ENCODE peak calls at places on chromosome 2, in six cellular contexts. One of them, this sample, is unnamed. For H3K36me3, the result is how much of the 10 kb centered on the place peaks cover.

GRCh38 chr2:201204655-201205515 is 21.9 kb downstream of the CASP10 start:
- DNase-seq in spleen: no peak
- DNase-seq in lower lobe of right lung: no peak
- DNase-seq in mammary epithelial cell: no peak
- DNase-seq in tibial nerve: no peak
- DNase-seq in effector memory CD4-positive, alpha-beta T cell: no peak
- DNase-seq in this sample: no peak

GRCh38 chr2:223641062-223641461 is 38.9 kb upstream of the SCG2 start:
- DNase-seq in tibial nerve: no peak
- DNase-seq in lower lobe of right lung: no peak
- DNase-seq in effector memory CD4-positive, alpha-beta T cell: no peak
- DNase-seq in mammary epithelial cell: no peak
- DNase-seq in spleen: no peak
- DNase-seq in this sample: no peak

GRCh38 chr2:10502803-10503107 is 54.6 kb upstream of the ODC1 start:
- DNase-seq in mammary epithelial cell: no peak
- DNase-seq in spleen: no peak
- DNase-seq in tibial nerve: no peak
- DNase-seq in lower lobe of right lung: no peak
- DNase-seq in effector memory CD4-positive, alpha-beta T cell: no peak
- DNase-seq in this sample: no peak

GRCh38 chr2:96599941-96600340 is 38.2 kb downstream of the KANSL3 start:
- DNase-seq in mammary epithelial cell: peak
- DNase-seq in lower lobe of right lung: no peak
- DNase-seq in tibial nerve: no peak
- DNase-seq in effector memory CD4-positive, alpha-beta T cell: no peak
- DNase-seq in spleen: no peak
- DNase-seq in this sample: no peak

GRCh38 chr2:174023591-174024523 is 58.7 kb upstream of the SP3 start:
- DNase-seq in spleen: peak
- DNase-seq in effector memory CD4-positive, alpha-beta T cell: no peak
- DNase-seq in mammary epithelial cell: peak
- DNase-seq in tibial nerve: peak
- DNase-seq in lower lobe of right lung: peak
- DNase-seq in this sample: peak

GRCh38 chr2:233818639-233819621 is 35.4 kb downstream of the HJURP start:
- DNase-seq in spleen: peak
- DNase-seq in lower lobe of right lung: peak
- DNase-seq in mammary epithelial cell: no peak
- DNase-seq in effector memory CD4-positive, alpha-beta T cell: no peak
- DNase-seq in tibial nerve: no peak
- DNase-seq in this sample: peak

GRCh38 chr2:113136828-113137775 is 9.7 kb downstream of the IL1RN start:
- DNase-seq in effector memory CD4-positive, alpha-beta T cell: no peak
- DNase-seq in lower lobe of right lung: no peak
- DNase-seq in tibial nerve: peak
- DNase-seq in mammary epithelial cell: no peak
- DNase-seq in spleen: no peak
- DNase-seq in this sample: no peak

GRCh38 chr2:111050701-111051376 is 69.9 kb upstream of the BCL2L11 start:
- DNase-seq in spleen: no peak
- DNase-seq in mammary epithelial cell: no peak
- DNase-seq in effector memory CD4-positive, alpha-beta T cell: no peak
- DNase-seq in tibial nerve: peak
- DNase-seq in lower lobe of right lung: no peak
- DNase-seq in this sample: no peak

GRCh38 chr2:106579750-106580197 is 92.6 kb downstream of the CD8B2 start:
- DNase-seq in tibial nerve: no peak
- DNase-seq in spleen: no peak
- DNase-seq in mammary epithelial cell: no peak
- DNase-seq in effector memory CD4-positive, alpha-beta T cell: no peak
- DNase-seq in lower lobe of right lung: no peak
- DNase-seq in this sample: no peak

GRCh38 chr2:196535742-196536141 is 103.8 kb upstream of the CCDC150 start:
- DNase-seq in mammary epithelial cell: no peak
- DNase-seq in effector memory CD4-positive, alpha-beta T cell: no peak
- DNase-seq in tibial nerve: no peak
- DNase-seq in lower lobe of right lung: no peak
- DNase-seq in spleen: no peak
- DNase-seq in this sample: no peak

DNA sequence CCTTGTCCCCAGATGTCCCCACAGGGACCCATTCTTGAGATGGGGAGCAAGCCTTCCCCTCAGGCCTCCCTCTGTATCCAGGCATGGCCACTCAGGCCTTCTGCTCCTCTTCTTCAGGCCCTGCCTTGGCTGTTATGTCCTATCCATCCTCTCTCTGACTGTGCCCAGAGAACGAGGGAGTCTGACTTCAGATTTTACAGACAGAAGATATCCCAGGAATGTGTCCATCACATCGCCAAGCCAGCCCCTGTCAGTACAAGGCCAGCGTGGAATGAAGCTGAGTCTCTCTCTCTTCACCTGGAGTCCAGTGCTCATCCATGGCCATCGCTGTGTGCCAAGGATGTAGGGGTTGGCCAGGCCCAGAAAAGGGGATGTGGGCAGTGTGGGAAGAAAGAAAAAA is 57.6 kb downstream of the SDC1 start:
- DNase-seq in tibial nerve: no peak
- DNase-seq in effector memory CD4-positive, alpha-beta T cell: no peak
- DNase-seq in lower lobe of right lung: no peak
- DNase-seq in mammary epithelial cell: no peak
- DNase-seq in spleen: no peak
- DNase-seq in this sample: peak
- H3K27ac ChIP-seq in tibial nerve: no peak
- H3K27ac ChIP-seq in effector memory CD4-positive, alpha-beta T cell: no peak
- H3K27ac ChIP-seq in lower lobe of right lung: no peak
- H3K27ac ChIP-seq in mammary epithelial cell: peak
- H3K27ac ChIP-seq in spleen: no peak
- H3K27ac ChIP-seq in this sample: no peak

DNA sequence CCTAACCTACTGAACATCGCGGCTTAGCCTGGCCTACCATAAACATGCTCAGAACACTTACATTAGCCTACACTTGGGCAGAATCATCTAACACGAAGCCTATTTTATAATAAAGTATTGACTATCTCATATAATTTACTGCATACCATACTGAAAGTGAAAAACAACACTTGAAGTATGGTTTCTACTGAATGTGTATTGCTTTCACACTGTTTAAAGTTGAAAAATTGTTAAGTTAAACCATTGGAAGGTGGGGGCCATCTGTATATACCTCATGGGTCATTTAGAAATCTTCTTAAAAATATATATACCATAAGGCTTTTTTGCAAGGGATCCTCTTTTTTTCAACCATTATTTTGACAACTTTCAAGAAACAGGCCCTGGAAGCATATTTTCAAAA is 16.5 kb downstream of the RNF149 start:
- DNase-seq in mammary epithelial cell: no peak
- DNase-seq in tibial nerve: no peak
- DNase-seq in spleen: no peak
- DNase-seq in effector memory CD4-positive, alpha-beta T cell: no peak
- DNase-seq in lower lobe of right lung: no peak
- DNase-seq in this sample: no peak
- H3K36me3 ChIP-seq in mammary epithelial cell: under half
- H3K36me3 ChIP-seq in tibial nerve: half or more
- H3K36me3 ChIP-seq in spleen: half or more
- H3K36me3 ChIP-seq in effector memory CD4-positive, alpha-beta T cell: under half
- H3K36me3 ChIP-seq in lower lobe of right lung: half or more
- H3K36me3 ChIP-seq in this sample: under half

DNA sequence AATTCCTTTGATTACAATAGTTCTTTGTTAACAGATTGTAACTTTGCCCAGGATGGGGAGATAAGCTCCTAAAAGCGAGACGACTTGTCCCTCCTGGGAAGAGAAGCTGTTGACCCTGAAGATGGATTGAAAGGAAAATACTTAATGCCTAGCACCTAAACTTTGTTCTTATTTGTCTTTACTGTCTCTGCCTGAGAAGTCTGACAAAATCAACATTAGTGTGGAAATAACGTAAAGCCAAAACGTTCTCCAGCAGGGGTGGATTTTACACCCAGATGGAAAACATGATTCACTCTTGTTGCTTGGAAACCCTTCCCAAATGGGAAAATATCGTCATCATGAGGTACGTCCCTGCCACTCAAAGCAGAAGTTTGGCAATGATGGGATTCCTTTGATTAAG is 450.1 kb downstream of the SLC4A3 start:
- DNase-seq in mammary epithelial cell: peak
- DNase-seq in tibial nerve: peak
- DNase-seq in lower lobe of right lung: no peak
- DNase-seq in spleen: no peak
- DNase-seq in effector memory CD4-positive, alpha-beta T cell: no peak
- DNase-seq in this sample: no peak
- H3K27ac ChIP-seq in mammary epithelial cell: peak
- H3K27ac ChIP-seq in tibial nerve: peak
- H3K27ac ChIP-seq in lower lobe of right lung: no peak
- H3K27ac ChIP-seq in spleen: no peak
- H3K27ac ChIP-seq in effector memory CD4-positive, alpha-beta T cell: no peak
- H3K27ac ChIP-seq in this sample: peak

DNA sequence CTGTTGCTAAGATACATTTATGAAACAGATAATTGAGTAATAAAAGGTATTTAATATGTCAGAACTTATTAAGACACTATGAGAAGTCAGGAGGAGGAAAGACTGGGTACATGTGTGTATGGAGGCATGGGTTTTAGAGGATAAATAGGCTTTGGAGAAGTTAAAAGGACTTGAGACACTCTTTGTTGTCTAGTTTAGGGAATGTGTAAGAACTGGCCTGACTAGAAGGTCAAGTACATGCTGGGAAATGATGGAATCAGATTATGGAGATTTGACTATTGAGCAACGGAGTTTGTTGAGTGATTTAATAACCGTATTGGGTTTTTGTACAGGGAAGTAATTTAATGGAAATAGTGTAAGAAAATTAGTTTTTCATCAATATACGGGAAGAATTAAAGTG is 28.2 kb upstream of the SPDYA start:
- DNase-seq in mammary epithelial cell: no peak
- DNase-seq in lower lobe of right lung: no peak
- DNase-seq in effector memory CD4-positive, alpha-beta T cell: no peak
- DNase-seq in tibial nerve: no peak
- DNase-seq in spleen: no peak
- DNase-seq in this sample: no peak
- H3K36me3 ChIP-seq in mammary epithelial cell: half or more
- H3K36me3 ChIP-seq in lower lobe of right lung: half or more
- H3K36me3 ChIP-seq in effector memory CD4-positive, alpha-beta T cell: half or more
- H3K36me3 ChIP-seq in tibial nerve: half or more
- H3K36me3 ChIP-seq in spleen: half or more
- H3K36me3 ChIP-seq in this sample: half or more

DNA sequence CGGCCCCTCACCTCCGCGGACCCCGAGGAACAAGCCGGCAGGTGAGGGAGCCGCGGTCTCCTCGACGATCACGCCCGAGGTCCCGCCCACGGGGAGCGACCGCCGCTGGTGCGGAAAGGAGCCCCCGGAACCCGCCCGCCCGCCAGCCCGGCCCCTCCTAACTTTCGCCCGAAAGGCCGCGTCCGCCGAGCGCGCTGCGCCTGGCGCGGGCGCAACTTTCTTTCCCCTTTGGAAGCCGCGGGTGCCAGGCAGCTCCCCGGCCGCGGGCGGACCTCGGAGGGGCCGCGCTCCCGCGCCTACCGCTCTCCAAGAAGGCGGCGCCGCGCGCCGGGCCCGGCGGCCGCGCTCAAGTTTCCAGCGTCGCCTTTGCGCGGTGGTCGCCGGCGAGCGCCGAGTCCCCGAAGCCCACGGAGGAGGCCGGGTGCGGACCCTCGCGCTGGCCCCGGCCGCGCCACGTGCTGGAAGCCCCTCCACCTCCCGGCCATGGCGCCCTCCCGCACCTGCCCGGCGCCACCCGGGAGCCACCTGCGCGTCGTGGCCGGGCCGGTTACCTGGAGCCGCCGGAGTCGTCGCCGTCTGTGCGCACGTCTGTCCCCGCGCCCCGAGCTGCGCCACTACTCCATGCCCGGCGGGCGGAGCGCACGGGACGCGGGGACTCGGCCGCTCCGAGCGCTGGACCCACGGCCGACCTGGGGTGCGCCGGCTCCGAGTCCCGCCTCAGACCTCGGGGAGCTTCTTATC is at the start of gene ALKAL2:
- DNase-seq in lower lobe of right lung: peak
- DNase-seq in effector memory CD4-positive, alpha-beta T cell: no peak
- DNase-seq in spleen: no peak
- DNase-seq in mammary epithelial cell: no peak
- DNase-seq in tibial nerve: no peak
- DNase-seq in this sample: no peak
- H3K27ac ChIP-seq in lower lobe of right lung: peak
- H3K27ac ChIP-seq in effector memory CD4-positive, alpha-beta T cell: no peak
- H3K27ac ChIP-seq in spleen: no peak
- H3K27ac ChIP-seq in mammary epithelial cell: no peak
- H3K27ac ChIP-seq in tibial nerve: peak
- H3K27ac ChIP-seq in this sample: peak

GRCh38 chr2:86097913-86098312 is 7.8 kb downstream of the POLR1A start:
- DNase-seq in mammary epithelial cell: no peak
- DNase-seq in effector memory CD4-positive, alpha-beta T cell: no peak
- DNase-seq in lower lobe of right lung: no peak
- DNase-seq in tibial nerve: no peak
- DNase-seq in spleen: no peak
- DNase-seq in this sample: no peak

GRCh38 chr2:86094229-86094628 is 11.5 kb downstream of the POLR1A start:
- DNase-seq in spleen: no peak
- DNase-seq in effector memory CD4-positive, alpha-beta T cell: no peak
- DNase-seq in mammary epithelial cell: no peak
- DNase-seq in lower lobe of right lung: no peak
- DNase-seq in tibial nerve: no peak
- DNase-seq in this sample: no peak

GRCh38 chr2:86102157-86102556 is 3.5 kb downstream of the POLR1A start:
- DNase-seq in effector memory CD4-positive, alpha-beta T cell: no peak
- DNase-seq in lower lobe of right lung: no peak
- DNase-seq in spleen: no peak
- DNase-seq in tibial nerve: no peak
- DNase-seq in mammary epithelial cell: no peak
- DNase-seq in this sample: no peak

GRCh38 chr2:86097114-86097896 is 8.4 kb downstream of the POLR1A start:
- DNase-seq in spleen: no peak
- DNase-seq in lower lobe of right lung: no peak
- DNase-seq in mammary epithelial cell: no peak
- DNase-seq in tibial nerve: no peak
- DNase-seq in effector memory CD4-positive, alpha-beta T cell: no peak
- DNase-seq in this sample: no peak
- H3K36me3 ChIP-seq in spleen: half or more
- H3K36me3 ChIP-seq in lower lobe of right lung: half or more
- H3K36me3 ChIP-seq in mammary epithelial cell: under half
- H3K36me3 ChIP-seq in tibial nerve: half or more
- H3K36me3 ChIP-seq in effector memory CD4-positive, alpha-beta T cell: under half
- H3K36me3 ChIP-seq in this sample: half or more

DNA sequence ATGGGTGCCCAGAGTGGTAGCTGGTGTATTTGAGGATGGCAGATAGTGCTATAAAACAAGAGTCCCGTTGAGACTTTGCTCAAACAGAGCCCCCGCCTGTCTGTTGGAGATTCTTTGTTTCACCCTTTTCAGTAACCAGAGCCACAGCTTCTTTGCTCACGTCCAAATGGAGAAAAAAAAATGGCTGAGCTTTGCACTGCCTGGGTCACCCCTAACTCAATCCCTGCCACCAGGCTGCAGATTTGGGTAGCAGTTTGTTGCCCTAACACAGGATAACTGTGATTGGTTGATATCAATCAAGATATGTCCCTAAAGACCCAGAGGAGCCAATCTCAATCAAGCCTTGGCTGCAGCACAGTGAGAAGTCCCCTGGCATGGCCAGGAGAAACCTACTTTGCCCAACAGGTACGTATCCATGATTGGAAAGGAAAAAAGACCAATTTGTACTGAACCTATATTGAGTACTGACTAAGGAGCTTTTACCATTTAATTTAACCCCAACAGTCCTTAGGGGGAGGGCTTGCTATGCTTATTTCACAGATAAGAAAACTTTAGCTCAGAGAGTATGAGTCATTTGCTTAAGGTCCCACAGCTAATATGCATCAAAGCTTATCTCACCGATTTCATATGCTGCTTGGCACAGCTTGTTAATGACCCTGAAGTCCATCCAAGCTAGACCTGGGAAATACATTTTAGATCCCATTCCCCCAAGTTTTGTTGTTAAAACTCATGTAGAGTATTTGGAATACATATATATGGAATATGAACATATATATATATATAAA is 72.0 kb upstream of the SH3BP4 start:
- DNase-seq in tibial nerve: no peak
- DNase-seq in spleen: no peak
- DNase-seq in lower lobe of right lung: no peak
- DNase-seq in mammary epithelial cell: peak
- DNase-seq in effector memory CD4-positive, alpha-beta T cell: no peak
- DNase-seq in this sample: no peak
- H3K27ac ChIP-seq in tibial nerve: no peak
- H3K27ac ChIP-seq in spleen: no peak
- H3K27ac ChIP-seq in lower lobe of right lung: no peak
- H3K27ac ChIP-seq in mammary epithelial cell: no peak
- H3K27ac ChIP-seq in effector memory CD4-positive, alpha-beta T cell: no peak
- H3K27ac ChIP-seq in this sample: no peak